ENCODE peak calls at places on chromosomes 5 and 9, in four cellular contexts. V is H1, M is HepG2, K is K562. E is an unnamed sample.

GRCh38 chr5:172505403-172505759 is 51.1 kb upstream of the SH3PXD2B start:
- DNase-seq in V (peak; percentile 34), K (no peak), M (no peak), E (no peak)

GRCh38 chr5:178416919-178417318 is 173.3 kb downstream of the COL23A1 start:
- DNase-seq in V (no peak), M (no peak), K (no peak), E (no peak)

GRCh38 chr9:20624201-20625002 is 2.1 kb upstream of the MLLT3 start:
- DNase-seq in V (no peak), K (no peak), M (peak; percentile 64), E (peak; percentile 64)

GRCh38 chr9:71643330-71643729 is 125.0 kb downstream of the CEMIP2 start:
- DNase-seq in V (no peak), K (no peak), M (no peak), E (no peak)

GRCh38 chr9:92180669-92181181 is 65.5 kb upstream of the SPTLC1 start:
- DNase-seq in V (no peak), M (peak; percentile 20), K (peak; percentile 81), E (no peak)

GRCh38 chr5:1524481-1524798 is 680 bp upstream of the LPCAT1 start:
- DNase-seq in K (no peak), M (no peak), V (peak; percentile 59), E (no peak)

GRCh38 chr9:87803166-87803565 is 77.2 kb downstream of the CTSL start:
- DNase-seq in V (no peak), M (no peak), K (no peak), E (no peak)

GRCh38 chr9:77648458-77649108 is 461 bp upstream of the GNA14 start:
- DNase-seq in M (no peak), K (no peak), V (peak; percentile 85), E (no peak)

GRCh38 chr9:125805057-125805456 is 57.9 kb downstream of the PBX3 start:
- DNase-seq in M (no peak), K (no peak), V (no peak), E (no peak)
- TF ChIP-seq SRF in M (no peak), K (no peak), V (no peak), E (no peak)

DNA sequence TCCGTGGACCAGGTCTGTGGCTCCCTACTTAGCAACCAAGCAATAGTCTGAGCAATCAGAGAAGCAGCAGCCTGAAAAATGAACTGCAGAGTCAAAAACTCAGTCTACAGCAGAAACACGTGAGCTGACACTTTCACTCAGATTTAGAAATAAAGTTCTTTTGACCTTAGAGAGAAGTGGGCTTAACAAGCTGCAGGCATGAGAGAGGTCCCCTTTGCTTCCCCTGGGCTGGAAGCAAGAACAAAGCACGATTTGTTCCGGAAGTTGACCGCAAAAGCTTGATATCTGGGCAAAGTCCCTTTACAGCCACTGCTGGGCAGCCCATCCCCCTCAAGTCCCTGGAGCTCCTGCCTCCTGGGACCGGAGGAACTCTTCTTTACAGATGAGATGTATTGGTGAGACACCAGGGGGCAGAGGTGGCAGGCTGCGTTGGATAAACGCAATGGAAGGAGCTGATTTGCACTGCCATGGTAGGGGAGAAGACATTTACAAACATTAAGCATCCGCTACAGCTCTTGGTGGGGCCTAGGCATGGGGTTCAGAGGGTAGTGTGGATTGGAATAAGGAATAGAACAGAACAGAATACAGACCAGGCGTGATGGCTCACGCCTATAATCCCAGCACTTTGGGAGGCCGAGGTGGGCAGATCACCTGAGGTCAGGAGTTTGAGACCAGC is 5.8 kb upstream of the SOWAHA start:
- DNase-seq in K (peak; percentile 60), V (no peak), M (peak; percentile 99), E (peak; percentile 57)
- TF ChIP-seq FOSL1 in K (no peak), V (no peak), M (no peak), E (no peak)

GRCh38 chr9:11142965-11143738 is 530.4 kb upstream of the PTPRD start:
- DNase-seq in V (no peak), K (no peak), M (no peak), E (no peak)

GRCh38 chr9:11144750-11145149 is 531.9 kb upstream of the PTPRD start:
- DNase-seq in K (no peak), V (no peak), M (no peak), E (no peak)

GRCh38 chr9:11148189-11148588 is 535.4 kb upstream of the PTPRD start:
- DNase-seq in V (no peak), M (no peak), K (no peak), E (no peak)

DNA sequence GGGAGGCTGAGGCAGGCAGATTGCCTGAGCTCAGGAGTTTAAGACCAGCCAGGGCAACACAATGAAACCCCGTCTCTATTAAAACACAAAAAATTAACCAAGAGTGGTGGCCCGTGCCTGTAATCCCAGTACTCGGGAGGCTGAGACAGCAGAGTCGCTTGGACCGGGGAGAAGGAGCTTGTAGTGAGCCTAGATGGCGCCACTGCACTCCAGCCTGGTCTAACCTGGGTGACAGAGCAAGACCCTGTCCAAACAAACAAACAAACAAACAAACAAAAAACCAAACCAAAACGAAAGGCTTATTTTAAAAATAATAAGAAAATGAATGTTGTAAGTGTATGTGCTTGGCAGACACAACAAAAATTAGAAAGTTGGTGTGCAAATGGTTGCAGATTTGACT is 536.3 kb upstream of the PTPRD start:
- DNase-seq in M (no peak), V (peak; percentile 55), K (no peak), E (no peak)
- TF ChIP-seq CTCF in M (no peak), V (peak; percentile 66), K (no peak), E (no peak)

GRCh38 chr9:6926436-6926835 is 168.7 kb downstream of the KDM4C start:
- DNase-seq in K (no peak), M (no peak), V (no peak), E (no peak)
- TF ChIP-seq SRF in K (no peak), M (no peak), V (no peak), E (no peak)

GRCh38 chr9:81791076-81791475 is 101.7 kb upstream of the TLE1 start:
- DNase-seq in K (no peak), V (no peak), M (no peak), E (no peak)
- TF ChIP-seq FOSL1 in K (no peak), V (no peak), M (no peak), E (no peak)

DNA sequence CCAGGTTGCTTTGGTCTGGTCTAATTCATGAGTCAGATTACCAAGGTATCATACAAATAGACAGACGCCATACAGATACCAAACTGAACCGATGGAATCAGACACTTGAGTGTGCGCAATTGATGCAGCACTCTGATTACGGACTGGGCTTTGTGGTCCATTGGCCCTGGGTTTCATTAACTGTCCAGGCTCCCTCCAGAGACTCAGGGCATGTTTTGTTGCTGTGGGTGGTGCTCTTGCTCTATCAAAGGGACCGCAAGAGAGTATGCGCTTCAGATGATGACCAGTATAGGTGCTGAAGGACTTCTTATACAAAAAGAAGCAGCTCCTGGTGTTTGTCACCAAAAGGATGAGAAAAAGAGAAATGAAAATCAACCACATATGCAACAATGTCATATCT is 36.9 kb upstream of the ANKRD55 start:
- DNase-seq in K (no peak), M (peak; percentile 38), V (no peak), E (no peak)
- TF ChIP-seq CTCF in K (peak; percentile 80), M (peak; percentile 40), V (no peak), E (no peak)